ENCODE peak calls at places on chromosomes 12 and 14, in seven cellular contexts. U is ovary, P is lower leg skin, A is prostate gland, G is thyroid gland, X is suprapubic skin, T is body of pancreas. Z is an unnamed sample.

GRCh38 chr14:49950275-49951250 is 57.7 kb downstream of the ARF6 start:
- DNase-seq in U (no peak), P (peak), A (peak), G (peak), X (peak), T (peak), Z (no peak)

GRCh38 chr12:106227641-106228319 is 20.0 kb downstream of the CKAP4 start:
- DNase-seq in U (no peak), P (peak), A (peak), G (peak), X (peak), T (peak), Z (no peak)

GRCh38 chr14:55454264-55455151 is 14.1 kb upstream of the TBPL2 start:
- DNase-seq in U (peak), P (no peak), A (no peak), G (peak), X (no peak), T (peak), Z (peak)

GRCh38 chr14:57974896-57975295 is 109.0 kb upstream of the SLC35F4 start:
- DNase-seq in U (no peak), P (no peak), A (no peak), G (no peak), X (no peak), T (no peak), Z (no peak)

GRCh38 chr14:77098470-77099353 is 654 bp downstream of the CIPC start:
- DNase-seq in U (peak), P (peak), A (peak), G (peak), X (peak), T (peak), Z (peak)

GRCh38 chr14:59510001-59510400 is 25.7 kb downstream of the JKAMP start:
- DNase-seq in U (no peak), P (no peak), A (no peak), G (no peak), X (no peak), T (no peak), Z (no peak)

GRCh38 chr12:52215587-52216031 is 17.4 kb upstream of the KRT7 start:
- DNase-seq in U (no peak), P (peak), A (no peak), G (peak), X (no peak), T (peak), Z (no peak)

GRCh38 chr12:131413006-131413405 is 297.9 kb upstream of the SFSWAP start:
- DNase-seq in U (no peak), P (no peak), A (no peak), G (no peak), X (peak), T (no peak), Z (no peak)

GRCh38 chr12:78118486-78118885 is 287.8 kb downstream of the NAV3 start:
- DNase-seq in U (no peak), P (no peak), A (no peak), G (no peak), X (no peak), T (no peak), Z (no peak)

GRCh38 chr14:58947816-58948440 is 240.5 kb upstream of the DAAM1 start:
- DNase-seq in U (no peak), P (no peak), A (no peak), G (no peak), X (no peak), T (no peak), Z (no peak)

GRCh38 chr12:130429656-130430505 is 92.2 kb downstream of the PIWIL1 start:
- DNase-seq in U (no peak), P (peak), A (no peak), G (no peak), X (peak), T (no peak), Z (no peak)

GRCh38 chr12:12813120-12814101 is at the start of gene DDX47:
- DNase-seq in U (peak), P (peak), A (peak), G (peak), X (peak), T (peak), Z (peak)

GRCh38 chr14:65208548-65208947 is 106.2 kb upstream of the MAX start:
- DNase-seq in U (no peak), P (peak), A (no peak), G (no peak), X (no peak), T (no peak), Z (no peak)

GRCh38 chr12:46774011-46774633 is 51.7 kb downstream of the SLC38A4 start:
- DNase-seq in U (no peak), P (no peak), A (no peak), G (no peak), X (no peak), T (no peak), Z (no peak)

GRCh38 chr12:30902606-30903005 is 23.9 kb upstream of the TSPAN11 start:
- DNase-seq in U (no peak), P (no peak), A (no peak), G (no peak), X (no peak), T (no peak), Z (no peak)

GRCh38 chr14:60328588-60328987 is 79.6 kb downstream of the PPM1A start:
- DNase-seq in U (no peak), P (no peak), A (no peak), G (no peak), X (no peak), T (no peak), Z (no peak)

GRCh38 chr14:61147898-61148549 is 133.1 kb downstream of the TMEM30B start:
- DNase-seq in U (no peak), P (no peak), A (peak), G (no peak), X (no peak), T (no peak), Z (no peak)

GRCh38 chr14:77008541-77008940 is 20.0 kb downstream of the IRF2BPL start:
- DNase-seq in U (no peak), P (no peak), A (no peak), G (no peak), X (no peak), T (no peak), Z (no peak)

GRCh38 chr14:30621354-30621953 is 665 bp upstream of the SCFD1 start:
- DNase-seq in U (no peak), P (peak), A (no peak), G (peak), X (no peak), T (peak), Z (peak)

GRCh38 chr14:90839889-90840266 is 23.6 kb upstream of the TTC7B start:
- DNase-seq in U (no peak), P (no peak), A (no peak), G (no peak), X (no peak), T (no peak), Z (no peak)

GRCh38 chr12:50765325-50765911 is 1.5 kb downstream of the ATF1 start:
- DNase-seq in U (peak), P (peak), A (no peak), G (peak), X (no peak), T (peak), Z (peak)

GRCh38 chr12:112973016-112973711 is 5.2 kb upstream of the OAS2 start:
- DNase-seq in U (no peak), P (no peak), A (no peak), G (no peak), X (no peak), T (no peak), Z (no peak)

GRCh38 chr14:72615511-72616121 is 278.3 kb downstream of the DPF3 start:
- DNase-seq in U (no peak), P (peak), A (no peak), G (peak), X (peak), T (no peak), Z (no peak)

GRCh38 chr12:59084758-59085383 is 164.6 kb upstream of the LRIG3 start:
- DNase-seq in U (no peak), P (no peak), A (no peak), G (peak), X (peak), T (peak), Z (no peak)

GRCh38 chr14:24182110-24182882 is 6.3 kb downstream of the IPO4 start:
- DNase-seq in U (no peak), P (no peak), A (no peak), G (no peak), X (no peak), T (no peak), Z (no peak)

GRCh38 chr12:111033281-111034147 is 113.1 kb upstream of the MYL2 start:
- DNase-seq in U (no peak), P (no peak), A (peak), G (no peak), X (no peak), T (no peak), Z (no peak)

GRCh38 chr12:82461851-82462250 is 103.5 kb downstream of the METTL25 start:
- DNase-seq in U (no peak), P (no peak), A (no peak), G (no peak), X (no peak), T (no peak), Z (no peak)

GRCh38 chr12:50615534-50616296 is 110.9 kb downstream of the DIP2B start:
- DNase-seq in U (no peak), P (no peak), A (no peak), G (no peak), X (no peak), T (no peak), Z (no peak)

GRCh38 chr12:31206038-31206670 is 119.8 kb downstream of the SINHCAF start:
- DNase-seq in U (no peak), P (no peak), A (no peak), G (no peak), X (no peak), T (peak), Z (no peak)

GRCh38 chr14:70257526-70257925 is 68.8 kb upstream of the SLC8A3 start:
- DNase-seq in U (no peak), P (no peak), A (no peak), G (no peak), X (no peak), T (no peak), Z (peak)

GRCh38 chr12:106841471-106842302 is 67.2 kb downstream of the RIC8B start:
- DNase-seq in U (peak), P (no peak), A (peak), G (peak), X (no peak), T (peak), Z (peak)

GRCh38 chr12:126343352-126343751 is 1278.1 kb downstream of the AACS start:
- DNase-seq in U (no peak), P (no peak), A (no peak), G (no peak), X (no peak), T (no peak), Z (no peak)
- TF ChIP-seq POLR2A in U (no peak), P (no peak), A (no peak), G (no peak), X (no peak), T (no peak), Z (no peak)

GRCh38 chr12:121095544-121096198 is 37.0 kb upstream of the P2RX7 start:
- DNase-seq in U (peak), P (peak), A (peak), G (peak), X (peak), T (peak), Z (peak)
- TF ChIP-seq POLR2A in U (no peak), P (no peak), A (no peak), G (no peak), X (no peak), T (no peak), Z (no peak)

DNA sequence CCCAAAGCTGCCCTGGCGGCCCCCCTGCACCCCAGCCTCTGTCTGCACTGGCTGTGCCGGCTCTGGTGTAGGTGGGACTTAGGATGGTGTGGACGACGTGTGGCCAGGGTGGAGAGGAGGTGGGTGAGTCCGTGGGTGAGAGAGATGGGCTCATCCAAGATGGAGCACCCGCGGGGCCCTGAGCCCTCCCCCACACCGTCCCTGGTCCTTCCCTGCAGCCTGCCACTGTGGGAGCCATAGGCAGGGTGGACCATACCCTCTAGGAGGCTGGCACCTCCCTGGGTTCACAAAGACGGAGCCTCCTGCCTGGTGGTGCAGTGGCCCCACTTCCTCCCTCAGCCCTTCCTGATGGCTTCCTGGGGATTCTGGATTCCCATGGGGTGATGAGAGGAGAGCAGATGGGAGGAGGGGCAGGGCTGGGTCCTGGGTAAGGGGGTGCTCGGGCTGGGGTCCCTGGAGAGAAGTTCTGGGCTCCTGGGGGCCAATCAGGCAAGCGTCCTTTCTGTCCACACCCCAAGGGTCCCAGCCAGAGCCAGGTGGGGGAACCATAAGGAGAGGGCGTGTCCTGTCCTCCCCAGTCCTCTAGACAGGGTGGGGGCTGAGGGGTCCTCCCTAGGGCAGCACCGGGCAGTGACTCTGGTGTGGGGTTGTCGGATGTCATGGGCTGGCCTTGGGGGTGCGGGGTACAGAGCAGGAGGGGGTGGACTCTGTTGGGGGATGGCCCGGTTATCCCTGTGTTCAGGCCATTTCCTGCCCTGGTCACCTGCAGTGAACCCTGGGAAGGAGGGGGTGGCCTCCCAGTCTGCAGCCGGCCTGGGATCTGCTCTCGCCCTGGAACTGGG is 384.8 kb downstream of the TMEM121 start:
- DNase-seq in U (no peak), P (no peak), A (no peak), G (no peak), X (no peak), T (no peak), Z (no peak)
- TF ChIP-seq POLR2A in U (no peak), P (no peak), A (no peak), G (no peak), X (no peak), T (no peak), Z (no peak)

GRCh38 chr12:68846811-68847210 is 38.8 kb downstream of the MDM2 start:
- DNase-seq in U (no peak), P (no peak), A (no peak), G (no peak), X (no peak), T (no peak), Z (no peak)
- TF ChIP-seq POLR2A in U (no peak), P (no peak), A (no peak), G (no peak), X (no peak), T (no peak), Z (no peak)

DNA sequence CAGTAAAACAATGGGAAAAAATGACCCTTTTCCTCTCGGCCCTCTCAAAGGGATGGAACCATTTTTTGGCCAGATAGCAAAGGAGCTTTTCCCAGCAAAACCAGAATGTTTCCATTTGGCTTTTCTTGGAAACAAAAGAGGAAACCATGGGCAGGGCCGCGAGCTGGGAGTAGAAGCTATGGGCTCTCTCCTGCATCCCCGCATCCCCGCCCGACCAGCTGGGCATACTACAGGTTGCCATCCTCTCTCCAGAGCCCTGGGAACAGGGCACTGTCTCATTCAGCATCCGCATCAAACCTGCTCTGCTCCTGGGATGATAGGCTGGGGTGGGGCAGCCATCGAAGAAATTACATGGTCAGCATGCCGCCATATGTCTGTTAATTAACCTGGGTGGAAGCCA is 20.9 kb downstream of the CD9 start:
- DNase-seq in U (no peak), P (no peak), A (no peak), G (no peak), X (no peak), T (no peak), Z (no peak)
- TF ChIP-seq POLR2A in U (no peak), P (no peak), A (no peak), G (no peak), X (no peak), T (no peak), Z (no peak)

DNA sequence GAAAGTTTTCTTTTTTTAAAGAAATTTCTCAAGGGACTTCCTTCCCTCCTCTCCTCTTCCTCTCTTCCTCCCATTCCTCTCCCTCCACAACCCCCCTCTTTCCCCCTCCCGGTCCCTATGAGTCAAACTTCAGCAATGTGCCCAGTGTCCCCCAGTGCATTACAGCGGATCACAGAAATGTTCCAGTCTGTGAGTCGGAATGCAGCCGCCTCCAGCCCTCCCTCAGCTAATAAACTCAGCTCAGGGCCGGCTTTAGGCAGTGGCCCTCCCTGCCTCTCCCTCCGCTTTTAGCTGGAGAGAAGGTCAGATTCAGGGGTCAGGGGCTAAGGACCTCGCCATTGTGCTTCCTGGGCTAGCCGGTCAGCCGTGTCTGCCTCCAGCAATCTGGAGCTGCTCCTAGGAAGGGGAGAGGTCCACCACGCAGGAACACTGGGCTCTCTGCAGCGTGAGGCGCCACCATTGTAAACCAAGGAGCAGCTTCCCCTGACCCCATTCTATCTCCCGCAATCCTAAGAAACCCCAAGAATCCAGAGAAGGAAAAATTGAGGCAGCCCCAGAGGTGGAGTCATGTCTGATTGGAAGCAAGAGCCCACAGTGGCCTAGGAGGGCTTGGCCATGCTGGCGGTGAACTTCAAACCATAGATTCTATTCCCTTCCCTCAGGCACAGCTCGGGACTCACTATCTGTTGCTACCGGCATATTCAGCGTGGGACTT is 1.1 kb upstream of the HDAC7 start:
- DNase-seq in U (peak), P (peak), A (peak), G (peak), X (peak), T (peak), Z (no peak)
- TF ChIP-seq POLR2A in U (peak), P (no peak), A (peak), G (peak), X (no peak), T (peak), Z (no peak)

GRCh38 chr12:103469716-103470115 is 26.1 kb downstream of the C12orf42 start:
- DNase-seq in U (no peak), P (no peak), A (no peak), G (no peak), X (no peak), T (no peak), Z (no peak)

GRCh38 chr12:103468837-103469236 is 26.9 kb downstream of the C12orf42 start:
- DNase-seq in U (no peak), P (no peak), A (no peak), G (no peak), X (no peak), T (no peak), Z (no peak)

GRCh38 chr12:103475073-103475472 is 20.7 kb downstream of the C12orf42 start:
- DNase-seq in U (no peak), P (no peak), A (no peak), G (no peak), X (no peak), T (no peak), Z (no peak)

DNA sequence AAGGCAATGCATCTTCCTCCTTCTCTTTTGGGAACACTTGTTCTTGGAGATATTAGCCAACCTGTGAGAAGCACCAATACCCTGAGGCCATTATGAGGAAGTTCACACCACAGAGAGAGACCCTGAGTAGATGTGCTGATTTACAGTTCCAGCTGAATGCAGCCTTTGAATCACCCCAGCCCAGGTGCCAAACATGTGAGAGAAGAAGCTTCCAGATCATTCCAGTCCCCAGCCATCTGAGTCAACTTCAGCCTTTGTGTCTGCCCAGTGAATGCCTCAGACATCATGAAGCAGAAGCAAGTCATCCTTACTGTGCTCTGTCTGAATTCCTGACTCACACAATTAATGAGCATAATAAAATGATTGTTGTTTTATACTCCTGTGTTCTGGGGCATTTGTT is 25.1 kb downstream of the C12orf42 start:
- DNase-seq in U (no peak), P (no peak), A (no peak), G (no peak), X (no peak), T (no peak), Z (no peak)
- TF ChIP-seq POLR2A in U (no peak), P (no peak), A (no peak), G (no peak), X (no peak), T (no peak), Z (no peak)

DNA sequence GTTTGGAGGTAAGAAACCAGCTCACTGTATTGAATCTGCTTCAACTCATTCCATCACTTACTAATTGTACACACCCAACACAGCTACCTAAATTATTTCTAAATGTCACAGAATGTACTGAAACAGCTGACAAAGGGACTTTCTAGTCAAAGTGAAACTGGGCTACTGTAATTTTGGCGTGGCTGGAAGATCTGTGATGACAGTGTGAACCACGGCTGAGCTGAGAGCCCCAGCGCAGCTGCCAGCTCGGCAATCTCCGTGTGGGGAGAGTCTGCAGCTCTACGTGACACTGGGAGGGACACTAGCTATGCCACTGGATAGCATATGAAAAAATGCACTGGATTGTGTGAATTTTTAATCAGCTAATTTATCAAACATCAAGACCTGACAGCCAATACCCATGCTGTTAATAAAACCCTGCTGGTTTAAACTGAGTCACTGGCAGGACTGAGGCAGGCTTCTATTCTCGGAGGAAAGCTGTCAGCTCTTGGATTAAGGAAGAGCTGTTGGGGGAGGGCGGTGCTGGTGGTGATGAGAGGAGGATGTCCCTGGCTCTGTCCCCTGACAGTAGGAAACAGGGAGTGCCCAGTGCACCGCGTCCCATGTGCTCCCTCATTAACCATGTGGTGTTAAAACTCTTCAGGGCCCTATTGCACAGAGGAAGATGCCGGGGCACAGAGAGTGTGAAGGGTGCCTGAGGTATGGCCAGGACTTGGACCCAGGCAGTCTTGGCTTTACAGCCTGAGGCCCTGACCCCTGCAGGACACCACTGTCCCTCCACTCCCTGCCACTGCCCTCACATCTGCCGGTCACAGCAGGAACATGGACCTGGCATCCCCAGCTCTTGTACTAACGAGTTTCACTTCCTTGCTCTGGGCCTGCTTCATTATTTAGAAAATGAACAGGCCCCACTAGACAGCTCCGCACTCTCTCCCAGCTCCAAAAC is 13.3 kb downstream of the SLC15A4 start:
- DNase-seq in U (no peak), P (no peak), A (no peak), G (no peak), X (peak), T (peak), Z (no peak)
- TF ChIP-seq POLR2A in U (no peak), P (no peak), A (no peak), G (no peak), X (no peak), T (no peak), Z (no peak)

GRCh38 chr14:104657114-104657524 is 32.3 kb upstream of the INF2 start:
- DNase-seq in U (no peak), P (no peak), A (no peak), G (no peak), X (no peak), T (no peak), Z (no peak)
- TF ChIP-seq POLR2A in U (no peak), P (no peak), A (no peak), G (no peak), X (no peak), T (no peak), Z (no peak)